ENCODE peak calls at places on chromosome 9, in five cellular contexts. One of them, this sample, is unnamed.

GRCh38 chr9:136943291-136944093 is 1.0 kb downstream of the FBXW5 start:
- DNase-seq in fibroblast of the aortic adventitia: peak
- DNase-seq in posterior cingulate gyrus: no peak
- DNase-seq in EH: no peak
- DNase-seq in Right ventricle myocardium superior: no peak
- DNase-seq in this sample: no peak

GRCh38 chr9:81720450-81721086 is 31.2 kb upstream of the TLE1 start:
- DNase-seq in posterior cingulate gyrus: no peak
- DNase-seq in fibroblast of the aortic adventitia: no peak
- DNase-seq in Right ventricle myocardium superior: no peak
- DNase-seq in EH: no peak
- DNase-seq in this sample: no peak

GRCh38 chr9:5698004-5698403 is 69.1 kb downstream of the RIC1 start:
- DNase-seq in posterior cingulate gyrus: no peak
- DNase-seq in fibroblast of the aortic adventitia: no peak
- DNase-seq in EH: no peak
- DNase-seq in Right ventricle myocardium superior: no peak
- DNase-seq in this sample: peak

GRCh38 chr9:136518623-136519022 is 27.2 kb downstream of the NOTCH1 start:
- DNase-seq in Right ventricle myocardium superior: no peak
- DNase-seq in posterior cingulate gyrus: no peak
- DNase-seq in EH: no peak
- DNase-seq in fibroblast of the aortic adventitia: no peak
- DNase-seq in this sample: no peak

GRCh38 chr9:14827805-14828204 is 82.4 kb downstream of the FREM1 start:
- DNase-seq in EH: no peak
- DNase-seq in fibroblast of the aortic adventitia: no peak
- DNase-seq in posterior cingulate gyrus: no peak
- DNase-seq in Right ventricle myocardium superior: no peak
- DNase-seq in this sample: no peak

GRCh38 chr9:69599232-69599971 is 72.8 kb downstream of the APBA1 start:
- DNase-seq in fibroblast of the aortic adventitia: peak
- DNase-seq in posterior cingulate gyrus: no peak
- DNase-seq in EH: no peak
- DNase-seq in Right ventricle myocardium superior: no peak
- DNase-seq in this sample: peak

GRCh38 chr9:14779566-14780022 is 57.1 kb upstream of the CER1 start:
- DNase-seq in posterior cingulate gyrus: no peak
- DNase-seq in Right ventricle myocardium superior: no peak
- DNase-seq in EH: no peak
- DNase-seq in fibroblast of the aortic adventitia: no peak
- DNase-seq in this sample: no peak

GRCh38 chr9:30713279-30713678 is 1671.2 kb upstream of the ACO1 start:
- DNase-seq in posterior cingulate gyrus: no peak
- DNase-seq in EH: no peak
- DNase-seq in Right ventricle myocardium superior: no peak
- DNase-seq in fibroblast of the aortic adventitia: no peak
- DNase-seq in this sample: no peak

GRCh38 chr9:7174884-7175283 is 417.1 kb downstream of the KDM4C start:
- DNase-seq in EH: peak
- DNase-seq in fibroblast of the aortic adventitia: no peak
- DNase-seq in posterior cingulate gyrus: no peak
- DNase-seq in Right ventricle myocardium superior: no peak
- DNase-seq in this sample: no peak

GRCh38 chr9:133880136-133880535 is 112.0 kb downstream of the VAV2 start:
- DNase-seq in fibroblast of the aortic adventitia: no peak
- DNase-seq in EH: no peak
- DNase-seq in posterior cingulate gyrus: no peak
- DNase-seq in Right ventricle myocardium superior: no peak
- DNase-seq in this sample: no peak

GRCh38 chr9:116697341-116697740 is 10.2 kb downstream of the TRIM32 start:
- DNase-seq in EH: peak
- DNase-seq in fibroblast of the aortic adventitia: peak
- DNase-seq in Right ventricle myocardium superior: no peak
- DNase-seq in posterior cingulate gyrus: no peak
- DNase-seq in this sample: peak

GRCh38 chr9:72065076-72065475 is 4.7 kb upstream of the C9orf57 start:
- DNase-seq in posterior cingulate gyrus: no peak
- DNase-seq in Right ventricle myocardium superior: no peak
- DNase-seq in EH: no peak
- DNase-seq in fibroblast of the aortic adventitia: peak
- DNase-seq in this sample: peak

GRCh38 chr9:88723751-88724150 is 188.8 kb downstream of the NXNL2 start:
- DNase-seq in Right ventricle myocardium superior: no peak
- DNase-seq in posterior cingulate gyrus: no peak
- DNase-seq in EH: no peak
- DNase-seq in fibroblast of the aortic adventitia: no peak
- DNase-seq in this sample: no peak

GRCh38 chr9:3150030-3150429 is 306.1 kb upstream of the PUM3 start:
- DNase-seq in fibroblast of the aortic adventitia: no peak
- DNase-seq in EH: no peak
- DNase-seq in posterior cingulate gyrus: no peak
- DNase-seq in Right ventricle myocardium superior: no peak
- DNase-seq in this sample: no peak

GRCh38 chr9:128396970-128397613 is 23.6 kb upstream of the CERCAM start:
- DNase-seq in posterior cingulate gyrus: no peak
- DNase-seq in Right ventricle myocardium superior: peak
- DNase-seq in fibroblast of the aortic adventitia: no peak
- DNase-seq in EH: no peak
- DNase-seq in this sample: no peak

GRCh38 chr9:90000925-90001324 is 396.1 kb downstream of the GADD45G start:
- DNase-seq in Right ventricle myocardium superior: no peak
- DNase-seq in EH: no peak
- DNase-seq in fibroblast of the aortic adventitia: no peak
- DNase-seq in posterior cingulate gyrus: no peak
- DNase-seq in this sample: no peak

GRCh38 chr9:79570449-79571308 is 1.1 kb upstream of the TLE4 start:
- DNase-seq in posterior cingulate gyrus: peak
- DNase-seq in EH: peak
- DNase-seq in Right ventricle myocardium superior: peak
- DNase-seq in fibroblast of the aortic adventitia: peak
- DNase-seq in this sample: peak

GRCh38 chr9:130668196-130668595 is 3.8 kb downstream of the PRDM12 start:
- DNase-seq in Right ventricle myocardium superior: no peak
- DNase-seq in fibroblast of the aortic adventitia: no peak
- DNase-seq in posterior cingulate gyrus: no peak
- DNase-seq in EH: no peak
- DNase-seq in this sample: no peak

GRCh38 chr9:100700689-100701318 is 122.9 kb downstream of the CAVIN4 start:
- DNase-seq in Right ventricle myocardium superior: no peak
- DNase-seq in fibroblast of the aortic adventitia: peak
- DNase-seq in EH: peak
- DNase-seq in posterior cingulate gyrus: no peak
- DNase-seq in this sample: peak

GRCh38 chr9:123282343-123283047 is 14.1 kb upstream of the STRBP start:
- DNase-seq in posterior cingulate gyrus: no peak
- DNase-seq in Right ventricle myocardium superior: peak
- DNase-seq in fibroblast of the aortic adventitia: no peak
- DNase-seq in EH: peak
- DNase-seq in this sample: peak

GRCh38 chr9:23825143-23825531 is 903 bp downstream of the ELAVL2 start:
- DNase-seq in EH: no peak
- DNase-seq in Right ventricle myocardium superior: no peak
- DNase-seq in posterior cingulate gyrus: peak
- DNase-seq in fibroblast of the aortic adventitia: no peak
- DNase-seq in this sample: no peak

GRCh38 chr9:134530724-134531123 is 110.9 kb upstream of the COL5A1 start:
- DNase-seq in posterior cingulate gyrus: no peak
- DNase-seq in EH: no peak
- DNase-seq in Right ventricle myocardium superior: no peak
- DNase-seq in fibroblast of the aortic adventitia: no peak
- DNase-seq in this sample: no peak

GRCh38 chr9:2059131-2059929 is 44.2 kb downstream of the SMARCA2 start:
- DNase-seq in EH: peak
- DNase-seq in fibroblast of the aortic adventitia: no peak
- DNase-seq in Right ventricle myocardium superior: no peak
- DNase-seq in posterior cingulate gyrus: no peak
- DNase-seq in this sample: peak

GRCh38 chr9:135864447-135865049 is 42.8 kb downstream of the CAMSAP1 start:
- DNase-seq in EH: peak
- DNase-seq in fibroblast of the aortic adventitia: peak
- DNase-seq in Right ventricle myocardium superior: peak
- DNase-seq in posterior cingulate gyrus: peak
- DNase-seq in this sample: peak

GRCh38 chr9:6428940-6429889 is 16.2 kb downstream of the UHRF2 start:
- DNase-seq in fibroblast of the aortic adventitia: no peak
- DNase-seq in Right ventricle myocardium superior: no peak
- DNase-seq in posterior cingulate gyrus: no peak
- DNase-seq in EH: no peak
- DNase-seq in this sample: peak

GRCh38 chr9:133275105-133276000 is at the start of gene ABO:
- DNase-seq in Right ventricle myocardium superior: peak
- DNase-seq in posterior cingulate gyrus: no peak
- DNase-seq in fibroblast of the aortic adventitia: no peak
- DNase-seq in EH: no peak
- DNase-seq in this sample: peak

GRCh38 chr9:21616082-21616778 is 134.1 kb upstream of the IFNE start:
- DNase-seq in fibroblast of the aortic adventitia: peak
- DNase-seq in Right ventricle myocardium superior: no peak
- DNase-seq in posterior cingulate gyrus: no peak
- DNase-seq in EH: peak
- DNase-seq in this sample: peak

GRCh38 chr9:97366476-97366875 is 45.4 kb upstream of the TDRD7 start:
- DNase-seq in fibroblast of the aortic adventitia: no peak
- DNase-seq in Right ventricle myocardium superior: no peak
- DNase-seq in posterior cingulate gyrus: no peak
- DNase-seq in EH: no peak
- DNase-seq in this sample: no peak

GRCh38 chr9:71758277-71758676 is 10.0 kb downstream of the CEMIP2 start:
- DNase-seq in posterior cingulate gyrus: no peak
- DNase-seq in Right ventricle myocardium superior: no peak
- DNase-seq in EH: no peak
- DNase-seq in fibroblast of the aortic adventitia: no peak
- DNase-seq in this sample: no peak

GRCh38 chr9:108674766-108675530 is 180.8 kb downstream of the ACTL7B start:
- DNase-seq in Right ventricle myocardium superior: no peak
- DNase-seq in fibroblast of the aortic adventitia: no peak
- DNase-seq in EH: no peak
- DNase-seq in posterior cingulate gyrus: no peak
- DNase-seq in this sample: no peak

GRCh38 chr9:88809371-88809770 is 181.9 kb upstream of the S1PR3 start:
- DNase-seq in Right ventricle myocardium superior: no peak
- DNase-seq in posterior cingulate gyrus: no peak
- DNase-seq in fibroblast of the aortic adventitia: no peak
- DNase-seq in EH: peak
- DNase-seq in this sample: no peak

GRCh38 chr9:126337690-126338426 is 11.2 kb downstream of the MVB12B start:
- DNase-seq in EH: no peak
- DNase-seq in fibroblast of the aortic adventitia: no peak
- DNase-seq in posterior cingulate gyrus: peak
- DNase-seq in Right ventricle myocardium superior: no peak
- DNase-seq in this sample: no peak

GRCh38 chr9:134660407-134660806 is 18.8 kb downstream of the COL5A1 start:
- DNase-seq in fibroblast of the aortic adventitia: no peak
- DNase-seq in posterior cingulate gyrus: no peak
- DNase-seq in Right ventricle myocardium superior: no peak
- DNase-seq in EH: no peak
- DNase-seq in this sample: no peak

GRCh38 chr9:97510797-97511761 is 9.6 kb downstream of the TMOD1 start:
- DNase-seq in posterior cingulate gyrus: no peak
- DNase-seq in fibroblast of the aortic adventitia: peak
- DNase-seq in Right ventricle myocardium superior: no peak
- DNase-seq in EH: peak
- DNase-seq in this sample: peak

This sample was measured in astrocyte of the hippocampus.